ENCODE peak calls at places on chromosome 10, in four cellular contexts. Z is glutamatergic neuron, T is HFFc6, Y is astrocyte of the spinal cord. W is an unnamed sample.

GRCh38 chr10:31754803-31755624 is 173.6 kb downstream of the ARHGAP12 start:
- DNase-seq in T (peak), Z (no peak), Y (peak), W (no peak)

GRCh38 chr10:72426982-72427381 is 72.3 kb upstream of the DNAJB12 start:
- DNase-seq in T (no peak), Y (no peak), Z (peak), W (no peak)

GRCh38 chr10:87640043-87640442 is 19.6 kb upstream of the PAPSS2 start:
- DNase-seq in Z (no peak), T (no peak), Y (no peak), W (no peak)

GRCh38 chr10:103053659-103054581 is 135.8 kb downstream of the CNNM2 start:
- DNase-seq in Y (peak), T (peak), Z (peak), W (peak)

GRCh38 chr10:119549247-119549999 is 6.9 kb upstream of the RGS10 start:
- DNase-seq in Z (no peak), T (no peak), Y (no peak), W (no peak)

GRCh38 chr10:77763453-77764430 is 126.1 kb upstream of the KCNMA1 start:
- DNase-seq in Y (no peak), Z (no peak), T (no peak), W (no peak)

GRCh38 chr10:93481931-93482834 is at the start of gene MYOF:
- DNase-seq in Z (no peak), T (peak), Y (peak), W (peak)

GRCh38 chr10:86423739-86424138 is 57.1 kb upstream of the GRID1 start:
- DNase-seq in T (no peak), Y (no peak), Z (no peak), W (no peak)

GRCh38 chr10:49138361-49138891 is 4.6 kb upstream of the FAM170B start:
- DNase-seq in Y (peak), Z (no peak), T (peak), W (peak)
- TF ChIP-seq CTCF in Y (no peak), Z (no peak), T (no peak), W (no peak)

GRCh38 chr10:132538790-132539421 is 1.3 kb downstream of the INPP5A start:
- DNase-seq in Y (no peak), T (no peak), Z (no peak), W (no peak)

GRCh38 chr10:132538031-132538789 is 623 bp downstream of the INPP5A start:
- DNase-seq in Z (no peak), T (no peak), Y (no peak), W (no peak)

GRCh38 chr10:132536241-132536963 is 1.2 kb upstream of the INPP5A start:
- DNase-seq in T (no peak), Y (no peak), Z (no peak), W (no peak)

GRCh38 chr10:132537713-132538020 is at the start of gene INPP5A:
- DNase-seq in T (no peak), Z (no peak), Y (no peak), W (no peak)

DNA sequence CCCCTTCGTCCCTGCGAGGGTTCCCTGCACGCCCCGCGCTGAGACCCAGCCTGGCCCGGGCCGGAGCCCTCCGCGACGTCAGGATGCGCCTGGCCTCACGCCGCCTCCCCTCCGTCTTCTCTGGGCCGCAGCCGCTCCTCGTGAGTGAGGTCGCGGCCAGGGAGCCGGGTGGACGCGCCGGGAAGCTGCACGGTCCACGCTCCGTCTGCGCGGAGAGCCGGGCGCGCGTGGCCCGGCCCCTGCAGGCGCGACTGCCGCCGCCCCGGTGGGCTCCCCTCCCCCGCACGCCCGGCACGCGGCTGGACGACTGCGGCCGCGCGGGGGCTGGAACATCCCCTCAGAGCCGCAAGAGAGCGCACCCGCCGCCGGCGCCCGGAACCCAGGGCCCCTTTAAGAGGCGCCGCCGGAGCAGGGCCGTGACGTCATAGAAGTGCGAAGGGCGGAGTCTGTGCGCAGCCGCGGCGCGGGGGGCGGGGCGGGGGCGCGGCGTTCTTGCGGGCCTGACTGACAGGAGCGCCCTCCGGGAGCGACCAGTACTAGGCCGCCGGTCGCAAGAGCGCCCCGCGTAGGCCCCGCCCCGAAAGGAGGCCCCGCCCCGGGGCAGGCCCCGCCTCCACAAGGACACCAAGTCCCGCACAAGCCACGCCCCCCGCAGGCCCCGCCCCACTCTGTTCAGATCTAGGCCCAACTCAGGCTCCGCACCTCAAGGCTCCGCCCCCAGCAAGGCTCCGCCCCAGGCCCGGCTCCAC is 449 bp upstream of the INPP5A start:
- DNase-seq in Y (peak), Z (peak), T (peak), W (peak)
- TF ChIP-seq CTCF in Y (peak), Z (peak), T (peak), W (peak)

GRCh38 chr10:59229451-59229850 is 53.0 kb downstream of the PHYHIPL start:
- DNase-seq in T (no peak), Z (no peak), Y (no peak), W (no peak)

GRCh38 chr10:59225211-59225610 is 48.8 kb downstream of the PHYHIPL start:
- DNase-seq in T (no peak), Z (no peak), Y (no peak), W (no peak)

GRCh38 chr10:59222788-59223187 is 46.3 kb downstream of the PHYHIPL start:
- DNase-seq in T (no peak), Y (no peak), Z (no peak), W (peak)

GRCh38 chr10:59227136-59227673 is 50.8 kb downstream of the PHYHIPL start:
- DNase-seq in Y (no peak), T (no peak), Z (no peak), W (no peak)
- TF ChIP-seq CTCF in Y (no peak), T (no peak), Z (no peak), W (no peak)

DNA sequence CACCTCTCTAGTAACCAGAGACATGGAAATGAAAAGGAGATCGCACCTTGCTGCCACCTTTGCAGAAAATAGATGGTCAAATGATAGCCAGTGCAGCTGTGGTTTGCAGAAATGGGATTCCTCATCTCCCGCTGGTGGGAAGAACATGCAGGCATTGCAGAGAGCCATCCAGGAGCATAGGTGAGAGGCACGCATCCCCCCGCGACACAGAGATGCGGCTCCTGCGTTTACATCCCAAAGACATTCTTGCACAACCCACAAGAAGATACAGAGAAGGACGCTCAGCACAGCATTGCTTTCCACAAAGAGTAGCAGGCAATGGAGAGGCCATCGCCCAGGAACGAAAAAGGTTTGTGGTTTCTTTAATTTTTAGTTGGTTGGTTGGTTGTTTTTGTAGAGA is 56.2 kb downstream of the OAT start:
- DNase-seq in T (no peak), Z (no peak), Y (no peak), W (no peak)
- TF ChIP-seq CTCF in T (no peak), Z (no peak), Y (no peak), W (no peak)

GRCh38 chr10:71316786-71317160 is 2.3 kb upstream of the SLC29A3 start:
- DNase-seq in Y (no peak), T (no peak), Z (no peak), W (no peak)

GRCh38 chr10:71320592-71320991 is 1.5 kb downstream of the SLC29A3 start:
- DNase-seq in Y (no peak), T (no peak), Z (no peak), W (no peak)

GRCh38 chr10:71321386-71321785 is 2.3 kb downstream of the SLC29A3 start:
- DNase-seq in Z (no peak), Y (no peak), T (no peak), W (no peak)

GRCh38 chr10:71319042-71319799 is at the start of gene SLC29A3:
- DNase-seq in Z (peak), T (peak), Y (peak), W (peak)

DNA sequence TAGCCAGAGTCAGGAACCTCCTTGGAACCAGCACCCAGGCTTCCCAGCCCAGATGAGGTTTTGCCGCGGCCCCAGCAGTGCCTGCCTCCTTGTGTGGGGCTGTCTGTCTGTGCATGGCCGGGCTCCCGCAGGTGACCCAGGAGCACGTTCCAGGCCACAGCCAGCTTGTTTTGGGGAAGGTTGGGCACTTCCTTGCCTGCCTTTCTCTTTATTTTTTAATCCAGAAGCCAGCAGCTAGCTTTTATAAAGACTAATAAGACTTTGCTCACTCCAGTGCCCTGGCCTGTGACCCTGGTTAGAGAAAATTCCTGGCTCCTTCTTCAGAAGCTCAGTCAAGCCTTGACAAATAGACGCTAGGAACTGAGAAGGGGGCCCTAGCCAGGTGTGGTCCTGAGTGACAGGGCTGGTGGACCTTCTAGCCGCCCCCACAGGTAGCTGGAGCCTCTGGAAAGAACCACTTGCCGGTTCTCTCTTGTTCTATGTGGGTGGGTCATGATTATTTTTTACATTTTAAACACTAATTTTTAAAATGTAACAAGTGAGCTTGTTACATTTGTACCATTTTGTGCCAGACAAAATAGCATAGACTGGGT is 837 bp downstream of the SLC29A3 start:
- DNase-seq in T (no peak), Z (no peak), Y (no peak), W (no peak)
- TF ChIP-seq CTCF in T (peak), Z (no peak), Y (no peak), W (no peak)